ENCODE peak calls at places on chromosome 22, in five cellular contexts. Q, D, V, M and S are unnamed samples. For H3K27me3, the result is how much of the 10 kb centered on the place peaks cover.

GRCh38 chr22:49727881-49728563 is 99.7 kb downstream of the BRD1 start:
- DNase-seq in Q (no peak), V (no peak), D (no peak), M (no peak), S (no peak)

GRCh38 chr22:46827072-46827780 is 64.8 kb downstream of the TBC1D22A start:
- DNase-seq in D (no peak), Q (no peak), V (no peak), M (no peak), S (no peak)

GRCh38 chr22:35914665-35915476 is 113.8 kb downstream of the RBFOX2 start:
- DNase-seq in D (peak), M (peak), V (peak), Q (peak), S (peak)

GRCh38 chr22:46052801-46053562 is 76.0 kb upstream of the WNT7B start:
- DNase-seq in M (peak), D (no peak), V (no peak), Q (no peak), S (peak)

GRCh38 chr22:24728790-24729637 is 45.5 kb downstream of the PIWIL3 start:
- DNase-seq in V (peak), Q (peak), D (no peak), M (no peak), S (peak)

GRCh38 chr22:20101638-20102037 is 14.3 kb upstream of the RANBP1 start:
- DNase-seq in Q (no peak), M (no peak), D (no peak), V (no peak), S (no peak)

GRCh38 chr22:29944339-29944738 is 61.4 kb downstream of the MTMR3 start:
- DNase-seq in D (no peak), M (no peak), V (no peak), Q (no peak), S (no peak)

GRCh38 chr22:26534166-26534855 is 22.0 kb upstream of the TFIP11 start:
- DNase-seq in D (no peak), Q (no peak), V (no peak), M (no peak), S (no peak)

GRCh38 chr22:35205956-35206355 is 51.3 kb upstream of the HMGXB4 start:
- DNase-seq in M (peak), Q (peak), V (no peak), D (no peak), S (no peak)

GRCh38 chr22:50297510-50298265 is 9.8 kb downstream of the PLXNB2 start:
- DNase-seq in M (no peak), V (no peak), D (no peak), Q (no peak), S (no peak)

GRCh38 chr22:45602824-45603301 is 68.8 kb upstream of the ATXN10 start:
- DNase-seq in D (no peak), V (no peak), M (peak), Q (no peak), S (peak)

GRCh38 chr22:29512031-29512430 is 32.0 kb downstream of the NEFH start:
- DNase-seq in V (no peak), M (no peak), D (no peak), Q (no peak), S (no peak)

GRCh38 chr22:32555546-32555945 is 80.9 kb downstream of the FBXO7 start:
- DNase-seq in M (no peak), V (no peak), Q (no peak), D (no peak), S (no peak)

GRCh38 chr22:46953968-46954755 is 191.7 kb downstream of the TBC1D22A start:
- DNase-seq in Q (no peak), M (no peak), V (no peak), D (no peak), S (no peak)

GRCh38 chr22:37354271-37355069 is 72.2 kb downstream of the CYTH4 start:
- DNase-seq in D (no peak), V (no peak), Q (no peak), M (no peak), S (no peak)

GRCh38 chr22:37351268-37351667 is 69.0 kb downstream of the CYTH4 start:
- DNase-seq in Q (no peak), M (no peak), V (no peak), D (no peak), S (no peak)

GRCh38 chr22:37355174-37355573 is 72.1 kb downstream of the ELFN2 start:
- DNase-seq in D (no peak), M (no peak), Q (no peak), V (no peak), S (no peak)

GRCh38 chr22:37353839-37354238 is 71.5 kb downstream of the CYTH4 start:
- DNase-seq in V (no peak), M (peak), Q (no peak), D (no peak), S (no peak)

DNA sequence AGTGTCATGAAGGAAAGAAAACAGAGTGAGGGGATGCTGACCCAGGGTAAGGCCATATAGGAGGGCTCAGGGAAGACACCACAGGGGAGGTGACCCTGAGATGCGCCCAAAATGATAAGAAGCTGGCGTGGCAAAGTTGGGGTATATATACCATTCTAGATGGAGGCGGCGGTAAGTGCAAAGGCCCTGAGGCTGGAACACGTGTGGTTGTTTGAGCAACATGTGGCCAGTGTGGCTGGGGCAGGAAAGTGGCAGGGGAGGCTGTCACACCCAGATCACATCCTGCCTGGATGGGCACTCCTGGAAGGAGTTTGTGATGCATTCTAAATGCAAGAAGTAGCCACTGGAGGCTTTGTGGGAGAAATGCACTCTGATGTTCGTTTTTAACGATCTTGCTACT is 70.2 kb downstream of the CYTH4 start:
- DNase-seq in D (no peak), M (no peak), V (no peak), Q (no peak), S (no peak)
- H3K27me3 ChIP-seq in D (under half), M (under half), V (under half), Q (under half), S (under half)

GRCh38 chr22:39185601-39186012 is 33.1 kb upstream of the CBX7 start:
- DNase-seq in D (no peak), V (peak), Q (no peak), M (no peak), S (peak)

GRCh38 chr22:39183991-39184585 is 31.6 kb upstream of the CBX7 start:
- DNase-seq in D (no peak), Q (no peak), V (no peak), M (no peak), S (peak)

GRCh38 chr22:39194098-39194497 is 41.6 kb upstream of the CBX7 start:
- DNase-seq in M (no peak), V (no peak), D (no peak), Q (no peak), S (no peak)

GRCh38 chr22:39184586-39185577 is 32.4 kb upstream of the CBX7 start:
- DNase-seq in V (no peak), Q (no peak), D (no peak), M (no peak), S (no peak)

GRCh38 chr22:39188809-39189208 is 36.3 kb upstream of the CBX7 start:
- DNase-seq in Q (no peak), V (no peak), M (no peak), D (no peak), S (no peak)
- H3K27me3 ChIP-seq in Q (under half), V (under half), M (under half), D (under half), S (under half)

GRCh38 chr22:18992543-18993198 is 56.6 kb upstream of the PRODH start:
- DNase-seq in Q (no peak), M (no peak), D (no peak), V (no peak), S (no peak)
- H3K27me3 ChIP-seq in Q (under half), M (under half), D (under half), V (under half), S (under half)

GRCh38 chr22:39681038-39681861 is 110.7 kb downstream of the CACNA1I start:
- DNase-seq in Q (no peak), M (no peak), D (no peak), V (no peak), S (no peak)

GRCh38 chr22:39680486-39680885 is 109.9 kb downstream of the CACNA1I start:
- DNase-seq in V (no peak), Q (no peak), D (no peak), M (no peak), S (no peak)

GRCh38 chr22:39683639-39684038 is 113.1 kb downstream of the CACNA1I start:
- DNase-seq in Q (no peak), M (no peak), D (no peak), V (no peak), S (no peak)

GRCh38 chr22:39684702-39685281 is 114.2 kb downstream of the CACNA1I start:
- DNase-seq in D (no peak), M (no peak), Q (no peak), V (no peak), S (no peak)

DNA sequence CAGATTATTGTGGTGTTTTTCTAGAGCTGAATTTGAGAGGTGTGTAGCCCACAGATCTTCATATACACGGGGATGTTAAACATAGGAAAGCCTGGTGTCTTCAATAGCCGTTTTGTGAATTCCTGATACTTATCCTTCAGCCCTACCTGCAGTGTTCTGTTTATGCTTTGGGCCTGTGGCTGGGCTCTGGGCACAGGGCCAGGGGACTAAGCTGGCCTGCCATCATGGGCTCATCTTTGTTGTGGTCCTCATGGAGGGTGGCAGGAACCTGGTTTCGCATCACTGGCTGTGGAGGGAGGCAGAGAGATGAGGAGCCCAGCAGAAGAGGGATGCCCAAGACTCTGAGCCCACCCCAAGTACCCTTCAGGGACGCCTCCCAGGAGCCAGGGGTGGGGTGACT is 112.4 kb downstream of the CACNA1I start:
- DNase-seq in M (no peak), V (no peak), D (no peak), Q (no peak), S (no peak)
- H3K27me3 ChIP-seq in M (under half), V (half or more), D (under half), Q (under half), S (under half)